ENCODE peak calls at places on chromosomes 7 and 10, in nine cellular contexts. One of them, this sample, is unnamed.

GRCh38 chr7:16697507-16698199 is 51.7 kb downstream of the BZW2 start:
- DNase-seq in lower lobe of right lung: no peak
- DNase-seq in thoracic aorta: no peak
- DNase-seq in fibroblast of villous mesenchyme: no peak
- DNase-seq in neural progenitor cell: no peak
- DNase-seq in heart right ventricle: no peak
- DNase-seq in WTC11: no peak
- DNase-seq in RWPE1: no peak
- DNase-seq in astrocyte of the spinal cord: no peak
- DNase-seq in this sample: no peak

GRCh38 chr10:21002097-21002878 is 105.2 kb upstream of the NEBL start:
- DNase-seq in neural progenitor cell: no peak
- DNase-seq in lower lobe of right lung: no peak
- DNase-seq in RWPE1: peak
- DNase-seq in WTC11: no peak
- DNase-seq in fibroblast of villous mesenchyme: peak
- DNase-seq in thoracic aorta: no peak
- DNase-seq in astrocyte of the spinal cord: peak
- DNase-seq in heart right ventricle: no peak
- DNase-seq in this sample: no peak

GRCh38 chr7:137694405-137694804 is 152.4 kb downstream of the DGKI start:
- DNase-seq in astrocyte of the spinal cord: no peak
- DNase-seq in thoracic aorta: no peak
- DNase-seq in WTC11: no peak
- DNase-seq in RWPE1: no peak
- DNase-seq in heart right ventricle: no peak
- DNase-seq in neural progenitor cell: no peak
- DNase-seq in fibroblast of villous mesenchyme: no peak
- DNase-seq in lower lobe of right lung: no peak
- DNase-seq in this sample: no peak

GRCh38 chr7:79211724-79212123 is 241.7 kb downstream of the MAGI2 start:
- DNase-seq in heart right ventricle: no peak
- DNase-seq in RWPE1: peak
- DNase-seq in fibroblast of villous mesenchyme: peak
- DNase-seq in astrocyte of the spinal cord: no peak
- DNase-seq in neural progenitor cell: no peak
- DNase-seq in lower lobe of right lung: no peak
- DNase-seq in WTC11: no peak
- DNase-seq in thoracic aorta: no peak
- DNase-seq in this sample: no peak

GRCh38 chr7:149799397-149800168 is 26.2 kb upstream of the ZNF467 start:
- DNase-seq in fibroblast of villous mesenchyme: peak
- DNase-seq in WTC11: peak
- DNase-seq in neural progenitor cell: peak
- DNase-seq in lower lobe of right lung: no peak
- DNase-seq in astrocyte of the spinal cord: no peak
- DNase-seq in thoracic aorta: no peak
- DNase-seq in heart right ventricle: no peak
- DNase-seq in RWPE1: no peak
- DNase-seq in this sample: peak

GRCh38 chr7:130668258-130669050 is at the start of gene COPG2:
- DNase-seq in heart right ventricle: peak
- DNase-seq in astrocyte of the spinal cord: peak
- DNase-seq in WTC11: peak
- DNase-seq in thoracic aorta: peak
- DNase-seq in RWPE1: peak
- DNase-seq in neural progenitor cell: peak
- DNase-seq in fibroblast of villous mesenchyme: peak
- DNase-seq in lower lobe of right lung: peak
- DNase-seq in this sample: peak

GRCh38 chr10:74011762-74012161 is 13.8 kb downstream of the VCL start:
- DNase-seq in neural progenitor cell: peak
- DNase-seq in WTC11: no peak
- DNase-seq in RWPE1: no peak
- DNase-seq in heart right ventricle: peak
- DNase-seq in thoracic aorta: peak
- DNase-seq in fibroblast of villous mesenchyme: peak
- DNase-seq in astrocyte of the spinal cord: peak
- DNase-seq in lower lobe of right lung: no peak
- DNase-seq in this sample: no peak

GRCh38 chr7:156503195-156503594 is 137.4 kb upstream of the RNF32 start:
- DNase-seq in neural progenitor cell: peak
- DNase-seq in lower lobe of right lung: no peak
- DNase-seq in fibroblast of villous mesenchyme: no peak
- DNase-seq in astrocyte of the spinal cord: no peak
- DNase-seq in thoracic aorta: no peak
- DNase-seq in heart right ventricle: no peak
- DNase-seq in WTC11: no peak
- DNase-seq in RWPE1: no peak
- DNase-seq in this sample: no peak

GRCh38 chr10:130470973-130471372 is 334.8 kb downstream of the GLRX3 start:
- DNase-seq in lower lobe of right lung: no peak
- DNase-seq in fibroblast of villous mesenchyme: no peak
- DNase-seq in heart right ventricle: no peak
- DNase-seq in WTC11: no peak
- DNase-seq in thoracic aorta: no peak
- DNase-seq in RWPE1: no peak
- DNase-seq in astrocyte of the spinal cord: no peak
- DNase-seq in neural progenitor cell: no peak
- DNase-seq in this sample: no peak

GRCh38 chr7:144818516-144818915 is 17.3 kb downstream of the TPK1 start:
- DNase-seq in heart right ventricle: no peak
- DNase-seq in WTC11: no peak
- DNase-seq in neural progenitor cell: no peak
- DNase-seq in RWPE1: no peak
- DNase-seq in astrocyte of the spinal cord: peak
- DNase-seq in lower lobe of right lung: no peak
- DNase-seq in thoracic aorta: no peak
- DNase-seq in fibroblast of villous mesenchyme: no peak
- DNase-seq in this sample: no peak

GRCh38 chr7:99028261-99028971 is 115.5 kb downstream of the SMURF1 start:
- DNase-seq in WTC11: no peak
- DNase-seq in heart right ventricle: no peak
- DNase-seq in neural progenitor cell: no peak
- DNase-seq in lower lobe of right lung: no peak
- DNase-seq in astrocyte of the spinal cord: no peak
- DNase-seq in fibroblast of villous mesenchyme: no peak
- DNase-seq in thoracic aorta: no peak
- DNase-seq in RWPE1: no peak
- DNase-seq in this sample: no peak

GRCh38 chr10:70096016-70096704 is 36.5 kb downstream of the AIFM2 start:
- DNase-seq in WTC11: no peak
- DNase-seq in neural progenitor cell: no peak
- DNase-seq in fibroblast of villous mesenchyme: no peak
- DNase-seq in thoracic aorta: no peak
- DNase-seq in RWPE1: no peak
- DNase-seq in astrocyte of the spinal cord: no peak
- DNase-seq in lower lobe of right lung: no peak
- DNase-seq in heart right ventricle: no peak
- DNase-seq in this sample: no peak

GRCh38 chr10:16867990-16868389 is 50.8 kb upstream of the RSU1 start:
- DNase-seq in fibroblast of villous mesenchyme: no peak
- DNase-seq in RWPE1: no peak
- DNase-seq in astrocyte of the spinal cord: no peak
- DNase-seq in thoracic aorta: no peak
- DNase-seq in WTC11: no peak
- DNase-seq in neural progenitor cell: peak
- DNase-seq in heart right ventricle: no peak
- DNase-seq in lower lobe of right lung: no peak
- DNase-seq in this sample: no peak

GRCh38 chr7:140506788-140507464 is 27.6 kb upstream of the MKRN1 start:
- DNase-seq in heart right ventricle: peak
- DNase-seq in RWPE1: no peak
- DNase-seq in neural progenitor cell: peak
- DNase-seq in fibroblast of villous mesenchyme: peak
- DNase-seq in astrocyte of the spinal cord: peak
- DNase-seq in thoracic aorta: no peak
- DNase-seq in lower lobe of right lung: no peak
- DNase-seq in WTC11: no peak
- DNase-seq in this sample: peak

GRCh38 chr7:2734761-2735571 is 47.0 kb downstream of the AMZ1 start:
- DNase-seq in lower lobe of right lung: no peak
- DNase-seq in RWPE1: no peak
- DNase-seq in WTC11: peak
- DNase-seq in fibroblast of villous mesenchyme: peak
- DNase-seq in heart right ventricle: peak
- DNase-seq in thoracic aorta: no peak
- DNase-seq in astrocyte of the spinal cord: no peak
- DNase-seq in neural progenitor cell: no peak
- DNase-seq in this sample: no peak

DNA sequence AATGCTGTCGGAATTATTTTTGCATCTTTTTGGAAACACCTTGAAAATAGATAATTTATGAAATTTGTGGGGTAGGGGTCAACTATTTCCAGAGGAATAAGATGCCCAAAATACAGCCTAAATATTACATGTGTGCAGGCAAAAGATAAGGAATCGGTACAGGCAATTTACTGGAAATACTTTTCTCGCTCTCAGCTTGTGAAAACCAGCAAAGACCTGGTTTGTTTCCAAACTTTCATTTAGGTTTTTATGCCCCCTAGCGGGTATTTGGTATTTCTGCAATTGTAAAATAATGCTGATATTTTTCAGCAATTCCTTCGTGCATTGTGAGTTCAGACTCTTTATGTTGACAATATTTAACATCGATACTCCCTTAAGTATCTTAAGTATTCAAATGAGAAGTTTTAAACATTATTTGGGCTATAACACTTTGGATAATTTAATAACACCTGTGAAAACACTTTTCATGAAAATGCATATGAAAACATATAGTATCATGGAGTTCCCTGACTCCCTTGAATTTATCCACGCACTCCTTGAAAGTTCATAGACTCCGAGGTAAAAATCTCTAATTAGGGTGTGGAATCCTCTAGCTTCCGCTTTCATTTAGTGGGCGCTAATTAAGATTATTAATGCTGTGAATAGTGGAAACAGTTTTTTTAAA is 132.4 kb downstream of the TSPAN12 start:
- DNase-seq in thoracic aorta: no peak
- DNase-seq in astrocyte of the spinal cord: peak
- DNase-seq in lower lobe of right lung: no peak
- DNase-seq in fibroblast of villous mesenchyme: peak
- DNase-seq in RWPE1: peak
- DNase-seq in heart right ventricle: no peak
- DNase-seq in WTC11: no peak
- DNase-seq in neural progenitor cell: peak
- DNase-seq in this sample: no peak
- TF ChIP-seq CTCF in thoracic aorta: peak
- TF ChIP-seq CTCF in astrocyte of the spinal cord: peak
- TF ChIP-seq CTCF in lower lobe of right lung: peak
- TF ChIP-seq CTCF in fibroblast of villous mesenchyme: peak
- TF ChIP-seq CTCF in RWPE1: peak
- TF ChIP-seq CTCF in heart right ventricle: peak
- TF ChIP-seq CTCF in WTC11: peak
- TF ChIP-seq CTCF in neural progenitor cell: peak
- TF ChIP-seq CTCF in this sample: peak

GRCh38 chr10:15724683-15725082 is 5.0 kb upstream of the ITGA8 start:
- DNase-seq in WTC11: no peak
- DNase-seq in thoracic aorta: no peak
- DNase-seq in astrocyte of the spinal cord: no peak
- DNase-seq in neural progenitor cell: no peak
- DNase-seq in heart right ventricle: no peak
- DNase-seq in lower lobe of right lung: no peak
- DNase-seq in RWPE1: no peak
- DNase-seq in fibroblast of villous mesenchyme: no peak
- DNase-seq in this sample: no peak

GRCh38 chr10:15729890-15730289 is 10.2 kb upstream of the ITGA8 start:
- DNase-seq in neural progenitor cell: no peak
- DNase-seq in astrocyte of the spinal cord: no peak
- DNase-seq in heart right ventricle: no peak
- DNase-seq in RWPE1: no peak
- DNase-seq in thoracic aorta: no peak
- DNase-seq in WTC11: no peak
- DNase-seq in fibroblast of villous mesenchyme: no peak
- DNase-seq in lower lobe of right lung: no peak
- DNase-seq in this sample: no peak

GRCh38 chr10:15725603-15726002 is 5.9 kb upstream of the ITGA8 start:
- DNase-seq in fibroblast of villous mesenchyme: peak
- DNase-seq in RWPE1: peak
- DNase-seq in heart right ventricle: no peak
- DNase-seq in lower lobe of right lung: no peak
- DNase-seq in neural progenitor cell: peak
- DNase-seq in WTC11: no peak
- DNase-seq in astrocyte of the spinal cord: peak
- DNase-seq in thoracic aorta: no peak
- DNase-seq in this sample: no peak

GRCh38 chr10:15730341-15730740 is 10.6 kb upstream of the ITGA8 start:
- DNase-seq in heart right ventricle: no peak
- DNase-seq in RWPE1: no peak
- DNase-seq in astrocyte of the spinal cord: no peak
- DNase-seq in WTC11: no peak
- DNase-seq in neural progenitor cell: no peak
- DNase-seq in thoracic aorta: no peak
- DNase-seq in lower lobe of right lung: no peak
- DNase-seq in fibroblast of villous mesenchyme: no peak
- DNase-seq in this sample: no peak

GRCh38 chr10:15726042-15726441 is 6.3 kb upstream of the ITGA8 start:
- DNase-seq in WTC11: no peak
- DNase-seq in heart right ventricle: no peak
- DNase-seq in RWPE1: no peak
- DNase-seq in thoracic aorta: no peak
- DNase-seq in fibroblast of villous mesenchyme: no peak
- DNase-seq in lower lobe of right lung: no peak
- DNase-seq in astrocyte of the spinal cord: no peak
- DNase-seq in neural progenitor cell: no peak
- DNase-seq in this sample: no peak
- TF ChIP-seq CTCF in WTC11: no peak
- TF ChIP-seq CTCF in heart right ventricle: no peak
- TF ChIP-seq CTCF in RWPE1: no peak
- TF ChIP-seq CTCF in thoracic aorta: no peak
- TF ChIP-seq CTCF in fibroblast of villous mesenchyme: no peak
- TF ChIP-seq CTCF in lower lobe of right lung: no peak
- TF ChIP-seq CTCF in astrocyte of the spinal cord: no peak
- TF ChIP-seq CTCF in neural progenitor cell: no peak
- TF ChIP-seq CTCF in this sample: no peak

GRCh38 chr7:100091411-100092181 is 2.8 kb downstream of the COPS6 start:
- DNase-seq in neural progenitor cell: peak
- DNase-seq in lower lobe of right lung: no peak
- DNase-seq in fibroblast of villous mesenchyme: no peak
- DNase-seq in heart right ventricle: no peak
- DNase-seq in WTC11: no peak
- DNase-seq in astrocyte of the spinal cord: no peak
- DNase-seq in thoracic aorta: no peak
- DNase-seq in RWPE1: no peak
- DNase-seq in this sample: no peak
- TF ChIP-seq CTCF in neural progenitor cell: no peak
- TF ChIP-seq CTCF in lower lobe of right lung: no peak
- TF ChIP-seq CTCF in fibroblast of villous mesenchyme: no peak
- TF ChIP-seq CTCF in heart right ventricle: no peak
- TF ChIP-seq CTCF in WTC11: no peak
- TF ChIP-seq CTCF in astrocyte of the spinal cord: peak
- TF ChIP-seq CTCF in thoracic aorta: no peak
- TF ChIP-seq CTCF in RWPE1: no peak
- TF ChIP-seq CTCF in this sample: no peak

DNA sequence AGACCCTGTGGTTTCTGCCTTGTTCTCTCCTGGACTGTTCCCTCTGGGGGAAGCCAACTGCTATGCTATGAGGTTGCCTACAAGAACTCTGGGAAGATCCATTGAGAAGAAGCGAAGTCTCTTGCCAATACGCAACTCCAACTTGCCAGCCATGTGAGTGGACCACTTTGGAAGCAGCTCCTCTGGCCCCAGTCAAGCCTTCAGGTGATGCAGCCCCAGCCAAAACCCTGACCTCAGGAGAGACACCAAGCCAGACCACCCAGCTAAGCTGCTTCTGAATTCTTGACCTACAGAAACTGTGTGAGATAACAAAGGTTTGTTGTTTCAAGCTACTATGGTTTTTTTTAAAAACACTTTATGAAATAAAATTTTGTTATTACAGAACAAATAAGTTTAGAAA is 20.2 kb upstream of the MYL7 start:
- DNase-seq in RWPE1: no peak
- DNase-seq in WTC11: no peak
- DNase-seq in thoracic aorta: no peak
- DNase-seq in fibroblast of villous mesenchyme: no peak
- DNase-seq in heart right ventricle: no peak
- DNase-seq in astrocyte of the spinal cord: no peak
- DNase-seq in neural progenitor cell: no peak
- DNase-seq in lower lobe of right lung: no peak
- DNase-seq in this sample: no peak
- TF ChIP-seq CTCF in RWPE1: no peak
- TF ChIP-seq CTCF in WTC11: no peak
- TF ChIP-seq CTCF in thoracic aorta: no peak
- TF ChIP-seq CTCF in fibroblast of villous mesenchyme: no peak
- TF ChIP-seq CTCF in heart right ventricle: no peak
- TF ChIP-seq CTCF in astrocyte of the spinal cord: no peak
- TF ChIP-seq CTCF in neural progenitor cell: no peak
- TF ChIP-seq CTCF in lower lobe of right lung: no peak
- TF ChIP-seq CTCF in this sample: no peak

This sample was measured in glutamatergic neuron.